ENCODE peak calls at places on chromosomes 16 and 17, in nine cellular contexts. A is AG10803; H is lower leg skin; E is sigmoid colon; F is brain microvascular endothelial cell; Q is ovary; W is upper lobe of right lung; K is CD4-positive, alpha-beta T cell; O is PC-3. D is an unnamed sample.

GRCh38 chr16:23952128-23953041 is 116.6 kb downstream of the PRKCB start:
- DNase-seq in A (no peak), H (peak; percentile 37), E (no peak), F (peak; percentile 14), Q (no peak), W (no peak), K (peak; percentile 16), O (no peak), D (no peak)

GRCh38 chr16:74713876-74714275 is 13.2 kb upstream of the MLKL start:
- DNase-seq in A (no peak), H (no peak), E (no peak), F (no peak), Q (no peak), W (peak; percentile 48), K (no peak), O (no peak), D (no peak)

GRCh38 chr16:57245472-57246113 is 534 bp downstream of the ARL2BP start:
- DNase-seq in A (peak; percentile 12), H (no peak), E (peak; percentile 74), F (no peak), Q (no peak), W (peak; percentile 82), K (no peak), O (peak; percentile 12), D (no peak)

GRCh38 chr17:73249700-73250099 is 12.0 kb downstream of the CPSF4L start:
- DNase-seq in A (no peak), H (no peak), E (no peak), F (no peak), Q (no peak), W (no peak), K (no peak), O (no peak), D (no peak)

GRCh38 chr16:12903325-12904040 is 2.1 kb downstream of the SHISA9 start:
- DNase-seq in A (no peak), H (no peak), E (no peak), F (no peak), Q (no peak), W (no peak), K (no peak), O (no peak), D (no peak)

GRCh38 chr16:88856122-88856827 is 472 bp downstream of the GALNS start:
- DNase-seq in A (no peak), H (no peak), E (peak; percentile 75), F (no peak), Q (peak; percentile 65), W (peak; percentile 71), K (no peak), O (no peak), D (no peak)

GRCh38 chr17:19304209-19304608 is 58.3 kb downstream of the B9D1 start:
- DNase-seq in A (peak; percentile 46), H (peak; percentile 43), E (peak; percentile 72), F (peak; percentile 47), Q (no peak), W (peak; percentile 65), K (no peak), O (peak; percentile 19), D (no peak)

GRCh38 chr17:78329263-78330059 is 30.4 kb downstream of the SOCS3 start:
- DNase-seq in A (peak; percentile 90), H (no peak), E (no peak), F (peak; percentile 66), Q (peak; percentile 53), W (no peak), K (no peak), O (peak; percentile 72), D (no peak)

GRCh38 chr17:49015924-49016774 is 19.0 kb downstream of the IGF2BP1 start:
- DNase-seq in A (peak; percentile 43), H (no peak), E (no peak), F (no peak), Q (no peak), W (no peak), K (no peak), O (peak; percentile 23), D (no peak)

GRCh38 chr17:50114849-50115357 is 15.1 kb downstream of the SAMD14 start:
- DNase-seq in A (peak; percentile 64), H (no peak), E (no peak), F (peak; percentile 74), Q (no peak), W (no peak), K (peak; percentile 23), O (peak; percentile 84), D (no peak)

GRCh38 chr16:27892879-27893278 is 170.6 kb downstream of the GSG1L start:
- DNase-seq in A (no peak), H (no peak), E (no peak), F (no peak), Q (no peak), W (no peak), K (no peak), O (no peak), D (no peak)
- TF ChIP-seq CTCF in A (no peak), H (no peak), E (no peak), F (no peak), Q (no peak), W (no peak), K (no peak), O (no peak), D (no peak)

GRCh38 chr16:65572156-65572555 is 450.3 kb upstream of the CDH11 start:
- DNase-seq in A (peak; percentile 87), H (no peak), E (no peak), F (peak; percentile 77), Q (no peak), W (no peak), K (no peak), O (peak; percentile 72), D (no peak)
- TF ChIP-seq CTCF in A (peak; percentile 37), H (no peak), E (no peak), F (peak; percentile 36), Q (no peak), W (no peak), K (no peak), O (no peak), D (no peak)

GRCh38 chr16:76668207-76668725 is 391.1 kb downstream of the CNTNAP4 start:
- DNase-seq in A (no peak), H (no peak), E (no peak), F (no peak), Q (no peak), W (no peak), K (no peak), O (no peak), D (no peak)

GRCh38 chr16:76661691-76662090 is 384.5 kb downstream of the CNTNAP4 start:
- DNase-seq in A (no peak), H (no peak), E (no peak), F (no peak), Q (no peak), W (no peak), K (no peak), O (no peak), D (no peak)

GRCh38 chr16:76670125-76670857 is 393.1 kb downstream of the CNTNAP4 start:
- DNase-seq in A (no peak), H (no peak), E (no peak), F (no peak), Q (no peak), W (no peak), K (no peak), O (peak; percentile 77), D (no peak)

GRCh38 chr16:76669288-76669687 is 392.1 kb downstream of the CNTNAP4 start:
- DNase-seq in A (no peak), H (no peak), E (no peak), F (no peak), Q (no peak), W (no peak), K (no peak), O (no peak), D (no peak)

DNA sequence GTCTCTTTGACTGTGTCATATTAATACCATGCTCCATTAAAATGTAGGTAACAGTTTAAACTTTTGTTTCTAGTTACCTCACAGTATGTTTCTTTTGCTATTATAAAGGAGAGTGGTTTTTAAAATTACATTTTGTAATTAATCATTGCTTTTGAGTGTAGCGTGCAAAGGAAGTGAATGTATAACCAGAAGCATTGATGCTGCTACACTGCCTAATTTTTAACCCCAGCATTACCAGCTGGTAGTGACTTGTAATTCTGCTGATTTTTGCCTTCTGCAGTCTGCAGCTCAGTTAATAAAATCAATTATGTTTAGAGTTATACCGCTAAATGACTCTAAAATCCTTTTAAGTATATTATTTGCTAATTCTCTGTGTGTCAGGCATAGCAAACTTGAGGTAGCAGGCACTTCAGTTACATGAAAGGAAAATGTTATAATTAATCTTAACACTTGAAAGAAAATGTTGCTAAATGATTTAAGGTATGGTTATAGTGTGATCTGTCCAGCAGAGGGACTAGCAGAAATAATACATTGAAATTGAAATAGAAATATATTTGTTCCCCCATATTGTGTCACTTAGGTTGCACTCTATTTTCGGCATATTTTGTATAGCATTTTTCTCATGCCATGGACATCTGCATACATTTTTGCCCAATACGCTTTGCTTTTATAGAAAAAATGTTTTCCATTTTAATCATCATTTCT is 388.5 kb downstream of the CNTNAP4 start:
- DNase-seq in A (no peak), H (no peak), E (no peak), F (no peak), Q (no peak), W (no peak), K (no peak), O (peak; percentile 9), D (no peak)
- TF ChIP-seq CTCF in A (no peak), H (no peak), E (no peak), F (no peak), Q (no peak), W (no peak), K (no peak), O (peak; percentile 41), D (no peak)

DNA sequence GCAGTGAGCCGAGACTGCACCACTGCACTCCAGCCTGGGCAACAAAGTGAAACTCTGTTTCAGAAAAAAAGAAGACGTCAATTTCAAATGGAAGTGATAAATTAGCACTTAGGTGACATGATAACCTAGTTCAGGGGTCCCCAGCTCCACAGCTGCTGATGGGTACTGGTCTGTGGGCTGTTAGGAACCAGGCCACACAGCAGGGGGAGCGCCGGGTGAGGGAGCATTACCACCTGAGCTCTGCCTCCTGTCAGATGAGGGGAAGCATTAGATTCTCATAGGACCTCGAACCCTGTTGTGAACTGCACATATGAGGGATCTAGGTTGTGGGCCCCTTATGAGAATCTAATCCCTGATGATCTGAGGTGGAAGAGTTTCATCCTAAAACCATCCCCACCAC is 253.0 kb downstream of the FOXL1 start:
- DNase-seq in A (no peak), H (no peak), E (peak; percentile 15), F (no peak), Q (no peak), W (no peak), K (no peak), O (peak; percentile 11), D (no peak)
- TF ChIP-seq CTCF in A (no peak), H (no peak), E (no peak), F (peak; percentile 29), Q (no peak), W (no peak), K (no peak), O (peak; percentile 29), D (no peak)

GRCh38 chr17:42005128-42005527 is 12.1 kb downstream of the DNAJC7 start:
- DNase-seq in A (peak; percentile 73), H (no peak), E (no peak), F (no peak), Q (no peak), W (no peak), K (no peak), O (no peak), D (no peak)

GRCh38 chr17:42010898-42011516 is 6.2 kb downstream of the DNAJC7 start:
- DNase-seq in A (no peak), H (no peak), E (no peak), F (peak; percentile 36), Q (no peak), W (no peak), K (no peak), O (peak; percentile 23), D (no peak)

GRCh38 chr17:42009170-42009569 is 8.1 kb downstream of the DNAJC7 start:
- DNase-seq in A (no peak), H (no peak), E (no peak), F (no peak), Q (no peak), W (no peak), K (no peak), O (no peak), D (no peak)
- TF ChIP-seq CTCF in A (no peak), H (no peak), E (peak; percentile 12), F (peak; percentile 46), Q (no peak), W (no peak), K (no peak), O (peak; percentile 40), D (no peak)